ENCODE peak calls at places on chromosomes 4 and X, in four cellular contexts. K, Q, E and A are unnamed samples.

GRCh38 chr4:176323511-176324160 is 3.9 kb downstream of the SPCS3 start:
- DNase-seq in E (no peak), K (no peak), Q (no peak), A (no peak)

GRCh38 chr4:24686866-24687672 is 102.7 kb upstream of the DHX15 start:
- DNase-seq in E (peak; percentile 56), Q (no peak), K (no peak), A (peak; percentile 11)

GRCh38 chrX:132226169-132226568 is 6.9 kb upstream of the RAP2C start:
- DNase-seq in E (no peak), Q (no peak), K (peak; percentile 15), A (no peak)

GRCh38 chr4:85147481-85148076 is 181.1 kb upstream of the WDFY3 start:
- DNase-seq in E (peak; percentile 29), K (peak; percentile 54), Q (peak; percentile 11), A (peak; percentile 66)

GRCh38 chrX:155968106-155968714 is 29.3 kb upstream of the IL9R start:
- DNase-seq in E (no peak), K (no peak), Q (no peak), A (no peak)

GRCh38 chrX:107674480-107675364 is 46.4 kb downstream of the PRPS1 start:
- DNase-seq in K (no peak), E (peak; percentile 35), Q (no peak), A (no peak)

GRCh38 chrX:41594634-41595033 is 94.1 kb upstream of the GPR34 start:
- DNase-seq in E (no peak), K (no peak), Q (no peak), A (no peak)

GRCh38 chr4:159390648-159391047 is 287.8 kb downstream of the RAPGEF2 start:
- DNase-seq in E (no peak), Q (no peak), K (peak; percentile 98), A (peak; percentile 94)

GRCh38 chr4:7041851-7042696 is 1.1 kb upstream of the TADA2B start:
- DNase-seq in K (peak; percentile 55), E (peak; percentile 53), Q (no peak), A (no peak)

GRCh38 chr4:60562353-60562752 is 637.8 kb upstream of the ADGRL3 start:
- DNase-seq in Q (no peak), E (no peak), K (no peak), A (no peak)

GRCh38 chr4:104989363-104989762 is 157.3 kb upstream of the TET2 start:
- DNase-seq in Q (no peak), K (peak; percentile 41), E (no peak), A (no peak)

GRCh38 chr4:182877326-182877883 is 39.8 kb downstream of the DCTD start:
- DNase-seq in Q (no peak), E (no peak), K (no peak), A (no peak)

GRCh38 chr4:77818667-77819408 is at the start of gene CNOT6L:
- DNase-seq in E (peak; percentile 61), Q (no peak), K (peak; percentile 73), A (peak; percentile 58)

GRCh38 chr4:125155251-125155650 is 159.5 kb upstream of the FAT4 start:
- DNase-seq in K (no peak), Q (no peak), E (no peak), A (peak; percentile 89)

GRCh38 chrX:10577863-10578262 is 42.5 kb downstream of the MID1 start:
- DNase-seq in E (no peak), Q (no peak), K (no peak), A (peak; percentile 31)

GRCh38 chr4:24219171-24219570 is 329.3 kb upstream of the PPARGC1A start:
- DNase-seq in E (no peak), Q (no peak), K (peak; percentile 39), A (no peak)

GRCh38 chr4:49063670-49064069 is 77.6 kb downstream of the CWH43 start:
- DNase-seq in E (no peak), Q (no peak), K (peak; percentile 2), A (no peak)

GRCh38 chr4:59945277-59945676 is 1254.8 kb upstream of the ADGRL3 start:
- DNase-seq in E (no peak), Q (no peak), K (no peak), A (no peak)

GRCh38 chr4:75653845-75654503 is 19.2 kb downstream of the G3BP2 start:
- DNase-seq in K (peak; percentile 55), Q (no peak), E (no peak), A (peak; percentile 61)

GRCh38 chrX:152821145-152821765 is 9.3 kb downstream of the CETN2 start:
- DNase-seq in K (peak; percentile 32), E (peak; percentile 53), Q (no peak), A (peak; percentile 31)

GRCh38 chr4:151992301-151992700 is 231.5 kb upstream of the GATB start:
- DNase-seq in Q (no peak), E (no peak), K (no peak), A (no peak)

GRCh38 chr4:140253556-140254027 is 99.6 kb upstream of the MAML3 start:
- DNase-seq in E (no peak), K (no peak), Q (no peak), A (no peak)

GRCh38 chrX:150664290-150664689 is 28.9 kb upstream of the MTMR1 start:
- DNase-seq in K (no peak), Q (no peak), E (no peak), A (no peak)

GRCh38 chr4:100590308-100590707 is 72.5 kb upstream of the EMCN start:
- DNase-seq in E (no peak), Q (no peak), K (no peak), A (no peak)

GRCh38 chrX:17414839-17415238 is 39.8 kb downstream of the NHS start:
- DNase-seq in K (no peak), Q (no peak), E (no peak), A (no peak)

GRCh38 chr4:17173300-17173699 is 274.9 kb upstream of the LDB2 start:
- DNase-seq in E (no peak), K (no peak), Q (no peak), A (no peak)

GRCh38 chr4:95204873-95205272 is 343.9 kb downstream of the UNC5C start:
- DNase-seq in E (no peak), K (no peak), Q (no peak), A (no peak)

GRCh38 chrX:39149761-39150160 is 348.5 kb downstream of the MID1IP1 start:
- DNase-seq in Q (no peak), K (peak; percentile 40), E (peak; percentile 44), A (peak; percentile 19)

GRCh38 chrX:78548012-78548411 is 111.1 kb downstream of the RTL3 start:
- DNase-seq in K (peak; percentile 26), E (no peak), Q (no peak), A (no peak)

GRCh38 chr4:166318810-166319525 is 445.9 kb downstream of the TLL1 start:
- DNase-seq in Q (no peak), K (peak; percentile 0), E (no peak), A (no peak)

GRCh38 chr4:42638993-42639392 is 17.9 kb downstream of the ATP8A1 start:
- DNase-seq in E (no peak), Q (peak; percentile 92), K (no peak), A (no peak)

GRCh38 chrX:458631-459061 is 71.9 kb upstream of the PPP2R3B start:
- DNase-seq in K (no peak), Q (no peak), E (no peak), A (no peak)

GRCh38 chr4:90187148-90187884 is 60.1 kb downstream of the CCSER1 start:
- DNase-seq in E (no peak), Q (peak; percentile 35), K (no peak), A (no peak)

GRCh38 chr4:2059726-2060577 is 825 bp downstream of the NAT8L start:
- DNase-seq in K (no peak), Q (no peak), E (no peak), A (no peak)

GRCh38 chr4:2059034-2059725 is at the start of gene NAT8L:
- DNase-seq in Q (no peak), K (no peak), E (peak; percentile 75), A (no peak)

GRCh38 chr4:2062168-2062807 is 3.2 kb downstream of the NAT8L start:
- DNase-seq in K (no peak), E (no peak), Q (no peak), A (no peak)

GRCh38 chr4:2061208-2062131 is 2.3 kb downstream of the NAT8L start:
- DNase-seq in E (no peak), K (no peak), Q (no peak), A (no peak)

DNA sequence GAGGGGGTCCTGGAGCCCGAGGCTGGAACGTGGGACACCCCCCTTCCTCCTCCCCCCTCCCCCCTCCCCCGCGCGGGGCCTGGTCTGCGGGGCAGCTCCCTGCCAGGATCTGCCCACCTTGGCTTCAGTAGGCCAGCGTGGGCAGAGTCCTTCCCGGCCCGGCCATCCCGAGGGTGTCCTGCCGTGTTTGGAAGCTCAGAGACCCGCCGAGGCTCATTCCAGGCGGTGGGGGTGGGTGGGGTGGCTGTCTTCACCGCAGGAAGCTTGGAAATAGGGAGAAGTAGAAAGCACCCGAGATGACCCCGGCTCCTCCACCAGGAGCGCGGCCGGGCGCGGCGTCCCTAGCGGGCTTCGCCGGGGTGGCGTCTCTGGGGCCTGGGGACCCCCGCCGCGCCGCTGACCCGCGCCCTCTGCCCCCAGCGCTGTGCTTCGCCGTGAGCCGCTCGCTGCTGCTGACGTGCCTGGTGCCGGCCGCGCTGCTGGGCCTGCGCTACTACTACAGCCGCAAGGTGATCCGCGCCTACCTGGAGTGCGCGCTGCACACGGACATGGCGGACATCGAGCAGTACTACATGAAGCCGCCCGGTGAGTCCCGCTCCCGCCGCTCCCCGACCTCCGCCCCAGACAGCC is 1.6 kb downstream of the NAT8L start:
- DNase-seq in K (no peak), E (no peak), Q (no peak), A (no peak)
- TF ChIP-seq FOS in K (no peak), E (no peak), Q (no peak), A (no peak)

DNA sequence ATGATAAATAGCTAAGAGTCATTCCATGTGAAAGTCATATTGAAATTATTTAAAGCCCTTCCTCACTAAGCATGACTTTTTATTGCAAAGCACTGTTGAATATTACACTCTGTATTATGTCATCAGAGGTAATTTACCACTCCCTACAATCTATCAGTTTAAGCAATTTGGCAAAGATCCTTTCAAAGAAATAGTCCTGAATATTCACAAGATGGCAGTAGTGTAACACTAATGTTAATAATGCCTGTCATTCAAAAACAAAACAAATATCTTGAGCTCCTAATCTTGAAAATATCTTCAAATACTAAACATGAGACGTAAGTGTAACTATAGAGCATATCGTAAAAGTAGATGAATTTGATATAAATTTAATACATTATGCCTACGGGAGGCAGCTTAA is 208.6 kb upstream of the TECRL start:
- DNase-seq in Q (no peak), K (no peak), E (no peak), A (no peak)
- TF ChIP-seq FOS in Q (no peak), K (no peak), E (no peak), A (no peak)

DNA sequence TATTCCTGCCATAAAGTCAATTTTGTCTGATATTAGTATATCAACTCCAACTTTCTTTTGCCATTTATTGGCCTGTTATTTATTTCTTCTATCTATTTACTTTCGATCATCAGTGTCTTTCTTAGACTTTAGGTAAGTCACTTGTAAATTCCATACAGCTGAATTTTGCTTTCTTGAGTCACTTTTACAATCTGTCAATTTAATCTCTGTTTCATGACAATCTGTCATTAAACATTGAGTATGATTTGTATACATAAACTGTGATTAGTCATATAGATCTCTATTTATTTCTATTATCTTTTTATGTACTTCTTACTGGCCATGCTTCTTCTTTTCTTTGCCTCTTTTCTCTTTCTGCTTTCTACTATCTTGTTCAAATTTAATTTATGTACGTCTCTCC is 160.1 kb downstream of the TMA16 start:
- DNase-seq in Q (no peak), E (no peak), K (no peak), A (no peak)
- TF ChIP-seq FOS in Q (no peak), E (no peak), K (no peak), A (no peak)

GRCh38 chr4:147201016-147201415 is 255.4 kb upstream of the TTC29 start:
- DNase-seq in E (no peak), Q (no peak), K (peak; percentile 84), A (no peak)
- TF ChIP-seq FOS in E (no peak), Q (no peak), K (no peak), A (no peak)

GRCh38 chr4:97412331-97412730 is 730.9 kb downstream of the STPG2 start:
- DNase-seq in Q (no peak), K (no peak), E (no peak), A (no peak)

GRCh38 chr4:97411352-97411751 is 731.9 kb downstream of the STPG2 start:
- DNase-seq in E (no peak), K (no peak), Q (no peak), A (no peak)
- TF ChIP-seq FOS in E (no peak), K (no peak), Q (no peak), A (no peak)